ENCODE peak calls at places on chromosomes 16 and 17, in eight cellular contexts. Q is kidney; W is caudate nucleus; H is tibial nerve; P is effector memory CD4-positive, alpha-beta T cell; V is CD4-positive, alpha-beta T cell; J is body of pancreas; O is IMR-90. B is an unnamed sample.

GRCh38 chr17:46818929-46819859 is 702 bp upstream of the WNT3 start:
- DNase-seq in Q (no peak), W (no peak), H (no peak), P (no peak), V (no peak), J (no peak), O (no peak), B (no peak)

GRCh38 chr16:2514333-2515179 is 804 bp downstream of the ATP6V0C start:
- DNase-seq in Q (peak), W (no peak), H (no peak), P (peak), V (no peak), J (peak), O (no peak), B (no peak)

GRCh38 chr16:23920899-23921298 is 85.1 kb downstream of the PRKCB start:
- DNase-seq in Q (no peak), W (no peak), H (no peak), P (no peak), V (no peak), J (no peak), O (no peak), B (no peak)

GRCh38 chr16:1518626-1519135 is 14.8 kb upstream of the TMEM204 start:
- DNase-seq in Q (no peak), W (no peak), H (no peak), P (no peak), V (no peak), J (no peak), O (no peak), B (no peak)

GRCh38 chr17:40554646-40555295 is 10.5 kb downstream of the CCR7 start:
- DNase-seq in Q (no peak), W (no peak), H (no peak), P (no peak), V (no peak), J (no peak), O (no peak), B (no peak)

GRCh38 chr16:22191966-22192260 is 14.2 kb upstream of the EEF2K start:
- DNase-seq in Q (no peak), W (no peak), H (no peak), P (no peak), V (no peak), J (peak), O (peak), B (no peak)

GRCh38 chr17:43791589-43791988 is 11.4 kb downstream of the CFAP97D1 start:
- DNase-seq in Q (no peak), W (no peak), H (no peak), P (no peak), V (no peak), J (peak), O (peak), B (no peak)

GRCh38 chr16:2150418-2151187 is 2.2 kb downstream of the RAB26 start:
- DNase-seq in Q (peak), W (no peak), H (no peak), P (no peak), V (no peak), J (peak), O (peak), B (no peak)

GRCh38 chr17:10652984-10653680 is 4.0 kb downstream of the MYH3 start:
- DNase-seq in Q (no peak), W (no peak), H (no peak), P (no peak), V (no peak), J (peak), O (no peak), B (no peak)

GRCh38 chr17:40023590-40024292 is 8.5 kb downstream of the CSF3 start:
- DNase-seq in Q (peak), W (no peak), H (no peak), P (no peak), V (no peak), J (peak), O (no peak), B (no peak)

GRCh38 chr17:65074778-65075250 is 18.3 kb upstream of the GNA13 start:
- DNase-seq in Q (peak), W (peak), H (no peak), P (no peak), V (no peak), J (peak), O (peak), B (no peak)

GRCh38 chr16:81882559-81882958 is 103.5 kb downstream of the PLCG2 start:
- DNase-seq in Q (no peak), W (no peak), H (no peak), P (no peak), V (no peak), J (no peak), O (no peak), B (no peak)

GRCh38 chr16:7456221-7456620 is 123.6 kb downstream of the RBFOX1 start:
- DNase-seq in Q (no peak), W (no peak), H (no peak), P (no peak), V (no peak), J (no peak), O (no peak), B (no peak)

GRCh38 chr17:38453951-38454421 is 25.7 kb downstream of the ARHGAP23 start:
- DNase-seq in Q (no peak), W (no peak), H (no peak), P (no peak), V (no peak), J (no peak), O (peak), B (no peak)

GRCh38 chr17:6627019-6627418 is 13.5 kb downstream of the KIAA0753 start:
- DNase-seq in Q (no peak), W (no peak), H (no peak), P (no peak), V (no peak), J (no peak), O (peak), B (no peak)

GRCh38 chr16:19757762-19758595 is 39.9 kb downstream of the IQCK start:
- DNase-seq in Q (no peak), W (peak), H (no peak), P (no peak), V (no peak), J (no peak), O (peak), B (no peak)

GRCh38 chr17:47851764-47852112 is 775 bp upstream of the SP6 start:
- DNase-seq in Q (no peak), W (no peak), H (no peak), P (no peak), V (no peak), J (no peak), O (no peak), B (no peak)

GRCh38 chr16:87806608-87807546 is 41.1 kb upstream of the KLHDC4 start:
- DNase-seq in Q (no peak), W (peak), H (no peak), P (no peak), V (peak), J (peak), O (peak), B (no peak)

GRCh38 chr17:35433075-35433894 is 985 bp upstream of the SLFN12 start:
- DNase-seq in Q (peak), W (no peak), H (peak), P (no peak), V (peak), J (peak), O (peak), B (peak)
- H3K27ac ChIP-seq in Q (peak), W (peak), H (peak), P (peak), V (peak), J (peak), O (peak), B (peak)

DNA sequence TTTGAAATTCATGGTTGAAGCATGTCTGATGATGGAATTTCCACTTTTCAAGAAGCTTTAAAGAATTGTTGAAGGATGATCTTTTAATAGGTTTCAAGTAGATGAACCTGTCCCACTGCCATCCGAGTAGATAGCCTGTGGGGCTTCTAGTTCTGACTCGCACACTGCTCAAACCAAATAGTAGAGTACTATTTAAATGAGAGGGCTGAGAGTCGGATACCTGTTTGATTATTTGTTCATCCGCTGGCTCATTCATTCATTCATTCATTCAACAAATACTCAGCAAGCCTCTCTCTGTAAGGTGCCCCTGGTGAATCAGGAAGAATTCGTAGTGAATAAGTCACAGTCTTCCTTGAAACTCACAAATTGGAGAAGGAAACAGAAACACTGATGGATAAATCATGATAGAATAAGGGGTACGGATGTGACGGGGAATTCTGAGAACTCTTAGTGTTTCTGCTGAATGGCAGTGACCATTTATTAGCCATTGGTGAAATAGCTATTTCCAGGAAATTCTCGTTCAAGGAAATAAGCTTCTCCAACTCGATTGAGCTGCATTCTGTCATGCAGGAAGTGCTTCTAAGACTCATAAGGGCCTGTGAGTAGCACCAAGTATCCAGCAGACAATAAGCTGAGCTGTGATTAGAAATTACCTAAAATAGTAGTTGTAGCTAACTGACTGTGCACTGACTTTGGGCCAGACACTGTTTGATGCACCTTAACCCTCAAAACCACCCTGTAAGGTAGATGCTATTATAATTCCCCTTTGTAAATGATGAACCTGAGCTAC is 108.0 kb upstream of the IRX5 start:
- DNase-seq in Q (no peak), W (no peak), H (no peak), P (no peak), V (no peak), J (no peak), O (no peak), B (no peak)
- H3K27ac ChIP-seq in Q (no peak), W (no peak), H (no peak), P (no peak), V (no peak), J (no peak), O (no peak), B (no peak)

DNA sequence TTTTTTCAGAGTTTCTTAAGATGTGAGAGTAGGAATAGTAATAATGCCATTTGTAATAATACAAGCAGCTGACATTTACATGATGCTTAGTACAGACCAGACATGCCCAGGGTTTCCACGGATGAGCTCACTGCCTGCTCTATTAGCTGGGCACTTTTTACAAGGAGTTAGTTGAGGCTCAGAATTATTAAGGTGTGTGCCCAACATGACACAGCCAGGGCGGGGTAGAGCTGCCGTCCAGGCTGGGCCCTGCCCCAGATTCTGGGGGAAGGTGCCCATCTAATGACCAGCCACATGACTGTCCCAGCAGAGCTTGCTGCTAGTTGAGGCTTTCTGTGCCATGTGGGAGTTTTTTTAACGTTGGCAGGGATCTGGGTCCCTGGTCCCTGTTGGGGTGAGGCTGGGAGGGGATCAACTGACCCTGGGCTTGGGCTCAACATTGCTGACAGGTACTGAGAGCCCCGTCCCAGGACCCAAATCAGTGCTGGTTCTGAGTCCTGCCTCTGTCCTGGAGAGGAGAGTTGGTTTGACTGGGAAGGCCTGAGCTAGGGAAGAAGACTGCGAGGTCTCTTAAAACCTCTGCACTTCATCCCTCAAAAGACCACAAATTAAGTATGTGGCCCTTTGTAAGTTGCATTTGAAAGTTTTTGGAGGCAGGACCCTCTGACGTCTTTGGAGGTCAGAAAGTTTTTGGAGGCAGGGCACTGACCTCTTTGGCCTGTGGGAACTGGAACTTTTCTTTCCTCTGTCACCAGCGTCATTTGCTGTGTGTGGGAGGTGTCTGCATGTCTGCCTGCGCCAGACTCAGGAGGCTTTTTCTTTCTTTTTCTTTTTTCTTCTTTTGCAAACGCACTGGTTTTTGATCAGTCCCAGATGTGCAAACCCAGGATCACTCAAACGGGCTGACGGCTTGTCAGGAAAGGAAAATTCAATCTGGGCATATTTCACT is 2.2 kb downstream of the CRISPLD2 start:
- DNase-seq in Q (peak), W (no peak), H (no peak), P (no peak), V (no peak), J (peak), O (no peak), B (no peak)
- H3K27ac ChIP-seq in Q (peak), W (peak), H (peak), P (no peak), V (no peak), J (peak), O (no peak), B (no peak)

DNA sequence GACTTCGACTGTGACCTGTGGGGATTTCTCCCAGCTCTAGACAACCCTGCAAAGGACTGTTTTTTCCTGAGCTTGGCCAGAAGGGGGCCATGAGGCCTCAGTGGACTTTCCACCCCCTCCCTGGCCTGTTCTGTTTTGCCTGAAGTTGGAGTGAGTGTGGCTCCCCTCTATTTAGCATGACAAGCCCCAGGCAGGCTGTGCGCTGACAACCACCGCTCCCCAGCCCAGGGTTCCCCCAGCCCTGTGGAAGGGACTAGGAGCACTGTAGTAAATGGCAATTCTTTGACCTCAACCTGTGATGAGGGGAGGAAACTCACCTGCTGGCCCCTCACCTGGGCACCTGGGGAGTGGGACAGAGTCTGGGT is 19.3 kb downstream of the NGFR start:
- DNase-seq in Q (peak), W (no peak), H (no peak), P (no peak), V (no peak), J (no peak), O (no peak), B (no peak)
- H3K27ac ChIP-seq in Q (no peak), W (no peak), H (peak), P (no peak), V (no peak), J (no peak), O (no peak), B (no peak)

GRCh38 chr17:75396781-75397180 is 8.7 kb downstream of the GRB2 start:
- DNase-seq in Q (no peak), W (no peak), H (no peak), P (no peak), V (no peak), J (no peak), O (no peak), B (no peak)
- H3K27ac ChIP-seq in Q (no peak), W (no peak), H (no peak), P (no peak), V (peak), J (no peak), O (no peak), B (no peak)

GRCh38 chr17:79288950-79289349 is 214.3 kb downstream of the ENGASE start:
- DNase-seq in Q (no peak), W (no peak), H (no peak), P (no peak), V (no peak), J (no peak), O (no peak), B (no peak)
- H3K27ac ChIP-seq in Q (no peak), W (no peak), H (no peak), P (no peak), V (no peak), J (no peak), O (no peak), B (no peak)